ENCODE peak calls at places on chromosomes 13 and 19, in seven cellular contexts. D is A172; A is C1 segment of cervical spinal cord; Y is activated CD8-positive, alpha-beta memory T cell treated with anti-CD3 and anti-CD28 coated beads, Interleukin-2, amount 50 U/mL, for 48 hours; R is T-helper 2 cell; U is ELR; Q is stimulated activated CD8-positive, alpha-beta memory T cell treated with anti-CD3 and anti-CD28 coated beads, Interleukin-7, amount 100 ng/mL, for 1 hour. O is an unnamed sample.

GRCh38 chr19:10538204-10538603 is 5.5 kb upstream of the ATG4D start:
- DNase-seq in D (no peak), A (no peak), Y (no peak), R (no peak), U (no peak), Q (no peak), O (no peak)

GRCh38 chr13:29483211-29483610 is 112.3 kb downstream of the SLC7A1 start:
- DNase-seq in D (no peak), A (no peak), Y (no peak), R (no peak), U (no peak), Q (no peak), O (no peak)

GRCh38 chr19:58279042-58279924 is 528 bp downstream of the ZNF8 start:
- DNase-seq in D (peak; percentile 47), A (peak; percentile 63), Y (peak; percentile 79), R (peak; percentile 4), U (peak; percentile 75), Q (peak; percentile 9), O (no peak)

GRCh38 chr13:113404366-113404722 is 40.4 kb upstream of the GRTP1 start:
- DNase-seq in D (no peak), A (no peak), Y (no peak), R (no peak), U (no peak), Q (no peak), O (no peak)

GRCh38 chr19:31349160-31349881 is at the start of gene TSHZ3:
- DNase-seq in D (peak; percentile 81), A (peak; percentile 44), Y (no peak), R (peak; percentile 19), U (peak; percentile 82), Q (no peak), O (peak; percentile 70)

GRCh38 chr13:100859861-100860260 is 185.3 kb upstream of the TMTC4 start:
- DNase-seq in D (no peak), A (no peak), Y (no peak), R (no peak), U (no peak), Q (no peak), O (no peak)

GRCh38 chr19:51821921-51822716 is 27.2 kb downstream of the FPR3 start:
- DNase-seq in D (no peak), A (no peak), Y (no peak), R (no peak), U (peak; percentile 20), Q (no peak), O (no peak)

GRCh38 chr13:28741080-28741479 is 22.3 kb upstream of the SLC46A3 start:
- DNase-seq in D (no peak), A (no peak), Y (no peak), R (no peak), U (peak; percentile 44), Q (no peak), O (no peak)

GRCh38 chr19:41753936-41754529 is 1.3 kb upstream of the CEACAM6 start:
- DNase-seq in D (peak; percentile 54), A (peak; percentile 13), Y (peak; percentile 82), R (peak; percentile 20), U (peak; percentile 55), Q (peak; percentile 39), O (no peak)

GRCh38 chr19:32448026-32448425 is 42.5 kb downstream of the DPY19L3 start:
- DNase-seq in D (no peak), A (no peak), Y (no peak), R (no peak), U (no peak), Q (no peak), O (no peak)

GRCh38 chr19:14672043-14672872 is 2.4 kb downstream of the ADGRE3 start:
- DNase-seq in D (no peak), A (no peak), Y (no peak), R (peak; percentile 73), U (no peak), Q (no peak), O (no peak)

GRCh38 chr19:1566392-1567115 is 1.6 kb downstream of the MEX3D start:
- DNase-seq in D (peak; percentile 82), A (peak; percentile 80), Y (no peak), R (no peak), U (peak; percentile 85), Q (no peak), O (peak; percentile 46)

GRCh38 chr19:49676690-49677231 is 310 bp upstream of the PRMT1 start:
- DNase-seq in D (peak; percentile 100), A (peak; percentile 100), Y (peak; percentile 97), R (peak; percentile 99), U (peak; percentile 100), Q (peak; percentile 97), O (peak; percentile 100)

GRCh38 chr13:97215325-97215724 is 6.8 kb upstream of the MBNL2 start:
- DNase-seq in D (no peak), A (no peak), Y (no peak), R (no peak), U (no peak), Q (no peak), O (no peak)

GRCh38 chr19:1313695-1314613 is 28.3 kb downstream of the EFNA2 start:
- DNase-seq in D (no peak), A (no peak), Y (no peak), R (no peak), U (no peak), Q (no peak), O (no peak)

GRCh38 chr13:102394158-102395053 is 7.4 kb downstream of the FGF14 start:
- DNase-seq in D (no peak), A (peak; percentile 90), Y (peak; percentile 99), R (peak; percentile 87), U (peak; percentile 70), Q (peak; percentile 92), O (peak; percentile 56)

GRCh38 chr13:34620073-34620858 is 321.8 kb upstream of the NBEA start:
- DNase-seq in D (no peak), A (no peak), Y (no peak), R (no peak), U (no peak), Q (no peak), O (no peak)

GRCh38 chr19:2039959-2040646 is 10.9 kb downstream of the MKNK2 start:
- DNase-seq in D (no peak), A (no peak), Y (no peak), R (no peak), U (no peak), Q (no peak), O (no peak)

GRCh38 chr13:41827507-41828213 is 133.2 kb downstream of the VWA8 start:
- DNase-seq in D (peak; percentile 69), A (no peak), Y (no peak), R (no peak), U (peak; percentile 94), Q (no peak), O (peak; percentile 87)

GRCh38 chr13:50417597-50417996 is 402.4 kb downstream of the KCNRG start:
- DNase-seq in D (no peak), A (no peak), Y (no peak), R (no peak), U (no peak), Q (no peak), O (no peak)

GRCh38 chr13:25169356-25169755 is 2.7 kb downstream of the AMER2 start:
- DNase-seq in D (no peak), A (no peak), Y (no peak), R (no peak), U (no peak), Q (no peak), O (no peak)

GRCh38 chr19:10368101-10368803 is 12.1 kb downstream of the TYK2 start:
- DNase-seq in D (peak; percentile 21), A (no peak), Y (no peak), R (no peak), U (peak; percentile 36), Q (no peak), O (no peak)

GRCh38 chr19:37413243-37414084 is 42.6 kb downstream of the ZNF527 start:
- DNase-seq in D (no peak), A (no peak), Y (no peak), R (no peak), U (peak; percentile 10), Q (no peak), O (no peak)

GRCh38 chr19:47675859-47676258 is 37.4 kb upstream of the EHD2 start:
- DNase-seq in D (no peak), A (no peak), Y (no peak), R (no peak), U (no peak), Q (no peak), O (no peak)

GRCh38 chr13:75124415-75124814 is 357.6 kb downstream of the TBC1D4 start:
- DNase-seq in D (no peak), A (no peak), Y (no peak), R (no peak), U (no peak), Q (no peak), O (no peak)

GRCh38 chr13:44274838-44275237 is 98.8 kb upstream of the SERP2 start:
- DNase-seq in D (peak; percentile 11), A (no peak), Y (peak; percentile 54), R (no peak), U (peak; percentile 30), Q (peak; percentile 2), O (no peak)

GRCh38 chr13:106331116-106331515 is 204.3 kb downstream of the EFNB2 start:
- DNase-seq in D (no peak), A (no peak), Y (no peak), R (no peak), U (no peak), Q (no peak), O (no peak)

GRCh38 chr19:15072930-15073647 is 8.9 kb upstream of the OR1I1 start:
- DNase-seq in D (peak; percentile 45), A (no peak), Y (no peak), R (no peak), U (peak; percentile 3), Q (no peak), O (no peak)

GRCh38 chr19:39830847-39831246 is 3.1 kb downstream of the DYRK1B start:
- DNase-seq in D (no peak), A (no peak), Y (no peak), R (no peak), U (no peak), Q (no peak), O (no peak)

GRCh38 chr19:4347521-4347920 is 4.2 kb downstream of the MPND start:
- DNase-seq in D (no peak), A (no peak), Y (no peak), R (no peak), U (no peak), Q (no peak), O (no peak)

GRCh38 chr13:105328212-105328611 is 1207.2 kb downstream of the EFNB2 start:
- DNase-seq in D (no peak), A (no peak), Y (no peak), R (no peak), U (no peak), Q (no peak), O (no peak)

GRCh38 chr19:16676101-16676798 is 15.3 kb downstream of the TMEM38A start:
- DNase-seq in D (no peak), A (no peak), Y (no peak), R (no peak), U (no peak), Q (no peak), O (no peak)

GRCh38 chr13:111217661-111218060 is 102.6 kb downstream of the ARHGEF7 start:
- DNase-seq in D (no peak), A (no peak), Y (no peak), R (no peak), U (no peak), Q (no peak), O (no peak)

GRCh38 chr13:112532837-112533745 is 54.9 kb downstream of the TUBGCP3 start:
- DNase-seq in D (peak; percentile 41), A (no peak), Y (no peak), R (peak; percentile 17), U (no peak), Q (no peak), O (no peak)

GRCh38 chr19:18754501-18754900 is 36.6 kb downstream of the COMP start:
- DNase-seq in D (no peak), A (no peak), Y (no peak), R (no peak), U (no peak), Q (no peak), O (no peak)